ENCODE peak calls at places on chromosomes 5 and 9, in ten cellular contexts. O is PC-9, S is H1, Z is GM23248, H is K562, X is HCT116, K is neural progenitor cell, L is astrocyte, J is fibroblast of lung, C is PC-3. G is an unnamed sample. For H3K9me3, the result is how much of the 10 kb centered on the place peaks cover.

GRCh38 chr5:154286557-154286956 is 96.0 kb downstream of the GALNT10 start:
- DNase-seq in O (no peak), S (no peak), Z (no peak), H (no peak), X (no peak), K (peak), L (no peak), J (no peak), C (no peak), G (no peak)

GRCh38 chr9:33524431-33524947 is 438 bp downstream of the ANKRD18B start:
- DNase-seq in O (no peak), S (no peak), Z (peak), H (no peak), X (no peak), K (peak), L (no peak), J (no peak), C (peak), G (no peak)

GRCh38 chr9:91784673-91785402 is 165.2 kb downstream of the ROR2 start:
- DNase-seq in O (no peak), S (no peak), Z (no peak), H (no peak), X (no peak), K (no peak), L (no peak), J (no peak), C (no peak), G (no peak)

GRCh38 chr9:120931278-120932085 is 4.9 kb upstream of the TRAF1 start:
- DNase-seq in O (no peak), S (no peak), Z (peak), H (no peak), X (no peak), K (no peak), L (peak), J (peak), C (peak), G (no peak)

GRCh38 chr9:111891910-111892499 is 4.6 kb upstream of the UGCG start:
- DNase-seq in O (peak), S (no peak), Z (no peak), H (peak), X (peak), K (no peak), L (no peak), J (no peak), C (peak), G (no peak)

GRCh38 chr5:67636091-67636490 is 439.5 kb upstream of the CD180 start:
- DNase-seq in O (no peak), S (no peak), Z (no peak), H (no peak), X (no peak), K (no peak), L (no peak), J (peak), C (no peak), G (no peak)

GRCh38 chr5:171323007-171323406 is 14.0 kb downstream of the TLX3 start:
- DNase-seq in O (no peak), S (no peak), Z (no peak), H (no peak), X (no peak), K (no peak), L (no peak), J (no peak), C (no peak), G (no peak)

GRCh38 chr9:69462394-69462793 is 137.4 kb downstream of the ENTREP1 start:
- DNase-seq in O (no peak), S (no peak), Z (no peak), H (no peak), X (no peak), K (no peak), L (no peak), J (no peak), C (no peak), G (no peak)

GRCh38 chr5:176748073-176748966 is 62.0 kb upstream of the UNC5A start:
- DNase-seq in O (no peak), S (no peak), Z (no peak), H (no peak), X (no peak), K (no peak), L (no peak), J (no peak), C (peak), G (no peak)

GRCh38 chr5:93845376-93845775 is 104.0 kb upstream of the POU5F2 start:
- DNase-seq in O (no peak), S (no peak), Z (no peak), H (no peak), X (no peak), K (no peak), L (no peak), J (no peak), C (peak), G (no peak)

GRCh38 chr5:107519900-107520354 is 150.8 kb downstream of the EFNA5 start:
- DNase-seq in O (peak), S (no peak), Z (peak), H (no peak), X (no peak), K (peak), L (peak), J (peak), C (peak), G (no peak)

GRCh38 chr5:95725937-95726810 is 5.0 kb upstream of the RHOBTB3 start:
- DNase-seq in O (no peak), S (no peak), Z (peak), H (no peak), X (no peak), K (no peak), L (peak), J (peak), C (no peak), G (no peak)

GRCh38 chr5:674630-675011 is 18.5 kb downstream of the TPPP start:
- DNase-seq in O (no peak), S (no peak), Z (peak), H (no peak), X (no peak), K (no peak), L (no peak), J (no peak), C (peak), G (no peak)

GRCh38 chr5:66828551-66829421 is 232.6 kb downstream of the MAST4 start:
- DNase-seq in O (peak), S (no peak), Z (peak), H (no peak), X (no peak), K (peak), L (peak), J (peak), C (peak), G (no peak)

GRCh38 chr5:125258610-125259009 is 512.2 kb upstream of the ZNF608 start:
- DNase-seq in O (no peak), S (no peak), Z (no peak), H (no peak), X (no peak), K (no peak), L (no peak), J (no peak), C (no peak), G (no peak)

GRCh38 chr9:34203275-34204010 is 24.6 kb downstream of the UBAP1 start:
- DNase-seq in O (no peak), S (no peak), Z (peak), H (no peak), X (no peak), K (no peak), L (no peak), J (peak), C (no peak), G (no peak)

GRCh38 chr5:1770443-1770802 is 29.2 kb downstream of the MRPL36 start:
- DNase-seq in O (no peak), S (no peak), Z (no peak), H (no peak), X (no peak), K (no peak), L (no peak), J (no peak), C (no peak), G (no peak)

GRCh38 chr5:103057208-103058130 is 62.5 kb downstream of the GIN1 start:
- DNase-seq in O (peak), S (no peak), Z (no peak), H (no peak), X (no peak), K (no peak), L (peak), J (no peak), C (peak), G (peak)

GRCh38 chr5:3116366-3116765 is 364.9 kb upstream of the IRX2 start:
- DNase-seq in O (no peak), S (no peak), Z (no peak), H (no peak), X (no peak), K (no peak), L (no peak), J (no peak), C (no peak), G (no peak)

GRCh38 chr9:116817762-116818161 is 130.7 kb downstream of the TRIM32 start:
- DNase-seq in O (no peak), S (no peak), Z (no peak), H (no peak), X (no peak), K (no peak), L (no peak), J (no peak), C (no peak), G (no peak)

GRCh38 chr9:103319979-103320378 is 324.8 kb downstream of the CYLC2 start:
- DNase-seq in O (no peak), S (no peak), Z (no peak), H (no peak), X (no peak), K (no peak), L (no peak), J (no peak), C (no peak), G (no peak)

GRCh38 chr9:77663754-77664153 is 15.6 kb upstream of the GNA14 start:
- DNase-seq in O (peak), S (no peak), Z (peak), H (no peak), X (no peak), K (no peak), L (peak), J (peak), C (peak), G (no peak)

GRCh38 chr5:134638760-134639201 is 6.2 kb upstream of the SAR1B start:
- DNase-seq in O (no peak), S (no peak), Z (no peak), H (no peak), X (no peak), K (no peak), L (no peak), J (no peak), C (no peak), G (no peak)

GRCh38 chr5:43101491-43101890 is 19.2 kb upstream of the ZNF131 start:
- DNase-seq in O (no peak), S (no peak), Z (no peak), H (no peak), X (no peak), K (no peak), L (no peak), J (no peak), C (no peak), G (no peak)

GRCh38 chr9:137460363-137461315 is 1.5 kb upstream of the NSMF start:
- DNase-seq in O (no peak), S (no peak), Z (no peak), H (no peak), X (no peak), K (no peak), L (no peak), J (no peak), C (no peak), G (no peak)

DNA sequence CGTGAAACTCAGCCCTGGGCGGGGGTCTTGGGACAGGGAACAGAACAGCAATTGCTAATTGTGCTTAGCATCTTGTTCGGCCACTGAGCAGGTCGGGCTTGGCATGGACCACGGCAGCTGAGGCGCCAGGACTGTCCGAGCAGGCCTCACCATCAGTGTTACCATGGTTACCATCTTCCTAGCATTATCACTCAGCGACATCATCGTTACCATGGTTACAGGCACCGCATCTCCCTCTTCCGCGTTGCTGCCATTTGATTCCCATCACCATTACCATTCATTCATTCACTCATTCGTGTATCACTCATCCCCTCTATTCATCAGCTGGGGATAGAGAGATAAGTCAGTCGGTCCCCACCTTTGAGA is 81.0 kb upstream of the ZBTB43 start:
- DNase-seq in O (no peak), S (no peak), Z (no peak), H (no peak), X (no peak), K (peak), L (no peak), J (no peak), C (no peak), G (no peak)
- TF ChIP-seq EZH2 in O (no peak), S (peak), Z (no peak), H (no peak), X (no peak), K (no peak), L (no peak), J (peak), C (no peak), G (no peak)

GRCh38 chr9:126275386-126276001 is 51.1 kb upstream of the MVB12B start:
- DNase-seq in O (no peak), S (no peak), Z (no peak), H (no peak), X (no peak), K (peak), L (peak), J (no peak), C (no peak), G (no peak)
- H2AFZ ChIP-seq in O (no peak), S (peak), Z (no peak), H (no peak), X (no peak), K (peak), L (peak), J (no peak), C (no peak), G (no peak)

GRCh38 chr5:141421489-141421855 is 621 bp downstream of the PCDHGA11 start:
- DNase-seq in O (no peak), S (no peak), Z (peak), H (no peak), X (no peak), K (no peak), L (no peak), J (peak), C (no peak), G (no peak)
- H3K9me3 ChIP-seq in O (under half), S (under half), Z (under half), H (under half), X (under half), K (half or more), L (half or more), J (under half), C (under half), G (under half)

DNA sequence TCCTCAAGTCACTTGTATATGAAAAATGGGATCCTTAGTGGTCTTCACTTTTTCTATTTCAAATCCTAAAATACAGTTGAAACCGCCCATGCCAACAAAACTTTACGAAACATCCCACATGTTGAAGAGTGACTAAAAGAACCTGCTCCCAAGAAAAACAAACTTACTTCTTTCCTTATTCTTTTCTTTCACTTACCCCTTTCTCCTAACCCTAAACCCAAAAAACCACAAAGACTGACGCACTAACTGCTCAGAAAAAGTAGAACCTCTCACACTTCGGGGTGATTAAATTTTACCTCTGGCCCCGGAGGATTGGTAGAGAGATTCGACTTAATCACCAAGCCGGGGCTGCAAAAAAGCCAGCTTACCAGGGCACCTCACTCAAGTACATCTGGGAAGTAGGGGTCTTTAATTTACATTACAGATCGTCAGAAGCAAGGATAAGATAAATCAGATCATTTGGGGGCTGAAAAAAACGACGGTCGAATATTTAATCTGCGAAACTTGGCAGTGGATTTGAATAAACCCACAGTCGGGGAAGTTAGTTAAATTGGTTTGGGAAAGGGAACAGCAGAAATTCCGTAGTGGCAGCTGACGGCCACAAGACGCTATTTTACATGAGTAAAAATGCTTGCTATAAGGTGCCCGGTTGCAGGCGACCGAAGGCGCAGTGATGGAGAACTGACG is 1.3 kb downstream of the CDO1 start:
- DNase-seq in O (no peak), S (no peak), Z (no peak), H (no peak), X (no peak), K (no peak), L (peak), J (peak), C (no peak), G (no peak)
- TF ChIP-seq EZH2 in O (no peak), S (no peak), Z (no peak), H (no peak), X (no peak), K (peak), L (no peak), J (no peak), C (no peak), G (peak)

GRCh38 chr9:107193251-107193650 is 89.8 kb upstream of the RAD23B start:
- DNase-seq in O (no peak), S (no peak), Z (no peak), H (no peak), X (no peak), K (no peak), L (no peak), J (no peak), C (no peak), G (no peak)
- H2AFZ ChIP-seq in O (no peak), S (no peak), Z (no peak), H (no peak), X (no peak), K (no peak), L (no peak), J (no peak), C (no peak), G (no peak)

DNA sequence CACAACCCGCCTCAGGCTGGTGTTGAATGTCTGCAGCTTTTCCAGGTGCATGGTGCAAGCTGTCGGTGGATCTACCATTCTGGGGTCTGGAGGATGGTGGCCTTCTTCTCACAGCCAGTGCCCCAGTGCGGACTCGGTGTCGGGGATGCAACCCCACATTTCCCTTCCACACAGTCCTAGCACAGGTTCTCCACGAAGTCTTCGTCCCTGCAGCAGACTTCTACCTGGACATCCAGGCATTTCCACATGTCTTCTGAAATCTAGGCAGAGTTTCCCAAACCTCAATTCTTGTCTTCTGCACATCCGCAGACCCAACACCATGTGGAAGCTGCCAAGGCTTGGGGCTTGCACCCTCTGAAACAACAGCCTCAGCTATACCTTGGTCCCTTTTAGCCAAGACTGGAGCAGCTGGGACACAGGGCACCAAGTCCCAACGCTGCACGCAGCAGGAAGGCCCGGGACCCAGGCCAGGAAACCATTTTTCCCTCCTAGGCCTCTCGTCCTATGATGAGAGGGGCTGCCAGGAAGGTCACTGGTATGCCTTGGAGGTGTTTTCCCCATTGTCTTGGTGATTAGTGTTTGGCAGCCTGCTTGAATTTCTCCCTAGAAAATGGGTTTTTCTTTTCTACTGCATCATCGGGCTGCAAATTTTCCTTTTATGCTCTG is 18.2 kb downstream of the PSIP1 start:
- DNase-seq in O (no peak), S (no peak), Z (no peak), H (no peak), X (no peak), K (no peak), L (no peak), J (no peak), C (no peak), G (no peak)
- H3K9me3 ChIP-seq in O (under half), S (under half), Z (under half), H (under half), X (under half), K (under half), L (under half), J (under half), C (under half), G (under half)

G was measured in keratinocyte.